ENCODE peak calls at places on chromosomes 2 and 18, in six cellular contexts. One of them, this sample, is unnamed.

GRCh38 chr2:160445673-160446072 is 47.9 kb downstream of the RBMS1 start:
- DNase-seq in glutamatergic neuron: no peak
- DNase-seq in WTC11: no peak
- DNase-seq in cardiac muscle cell: no peak
- DNase-seq in HCT116: no peak
- DNase-seq in A549: no peak
- DNase-seq in this sample: no peak

GRCh38 chr2:176445831-176446433 is 176.7 kb downstream of the MTX2 start:
- DNase-seq in cardiac muscle cell: no peak
- DNase-seq in glutamatergic neuron: no peak
- DNase-seq in HCT116: no peak
- DNase-seq in A549: no peak
- DNase-seq in WTC11: no peak
- DNase-seq in this sample: no peak

GRCh38 chr18:22250591-22250996 is 81.2 kb downstream of the GATA6 start:
- DNase-seq in A549: no peak
- DNase-seq in cardiac muscle cell: no peak
- DNase-seq in WTC11: no peak
- DNase-seq in HCT116: peak
- DNase-seq in glutamatergic neuron: no peak
- DNase-seq in this sample: peak

GRCh38 chr2:217593732-217594131 is 409.1 kb downstream of the TNS1 start:
- DNase-seq in glutamatergic neuron: no peak
- DNase-seq in A549: no peak
- DNase-seq in cardiac muscle cell: no peak
- DNase-seq in WTC11: no peak
- DNase-seq in HCT116: no peak
- DNase-seq in this sample: no peak

GRCh38 chr18:12271376-12272235 is 17.4 kb downstream of the CIDEA start:
- DNase-seq in cardiac muscle cell: peak
- DNase-seq in glutamatergic neuron: peak
- DNase-seq in WTC11: peak
- DNase-seq in A549: peak
- DNase-seq in HCT116: peak
- DNase-seq in this sample: peak

GRCh38 chr18:36546028-36546427 is 248.5 kb downstream of the FHOD3 start:
- DNase-seq in glutamatergic neuron: no peak
- DNase-seq in HCT116: no peak
- DNase-seq in WTC11: no peak
- DNase-seq in A549: no peak
- DNase-seq in cardiac muscle cell: no peak
- DNase-seq in this sample: no peak

GRCh38 chr18:24080861-24081260 is 58.0 kb upstream of the CABYR start:
- DNase-seq in cardiac muscle cell: no peak
- DNase-seq in WTC11: no peak
- DNase-seq in A549: no peak
- DNase-seq in HCT116: no peak
- DNase-seq in glutamatergic neuron: no peak
- DNase-seq in this sample: no peak

GRCh38 chr2:54422072-54422581 is 34.0 kb upstream of the SPTBN1 start:
- DNase-seq in glutamatergic neuron: no peak
- DNase-seq in WTC11: no peak
- DNase-seq in A549: no peak
- DNase-seq in cardiac muscle cell: no peak
- DNase-seq in HCT116: no peak
- DNase-seq in this sample: no peak

GRCh38 chr2:15334650-15335326 is 226.3 kb downstream of the NBAS start:
- DNase-seq in WTC11: no peak
- DNase-seq in glutamatergic neuron: no peak
- DNase-seq in HCT116: no peak
- DNase-seq in A549: no peak
- DNase-seq in cardiac muscle cell: no peak
- DNase-seq in this sample: peak

GRCh38 chr2:230946429-230947234 is 21.6 kb upstream of the GPR55 start:
- DNase-seq in A549: no peak
- DNase-seq in HCT116: no peak
- DNase-seq in glutamatergic neuron: no peak
- DNase-seq in cardiac muscle cell: no peak
- DNase-seq in WTC11: no peak
- DNase-seq in this sample: no peak

GRCh38 chr2:74947703-74948102 is 10.7 kb upstream of the POLE4 start:
- DNase-seq in A549: no peak
- DNase-seq in glutamatergic neuron: no peak
- DNase-seq in WTC11: peak
- DNase-seq in HCT116: no peak
- DNase-seq in cardiac muscle cell: no peak
- DNase-seq in this sample: no peak

GRCh38 chr18:28767201-28767600 is 590.3 kb upstream of the CDH2 start:
- DNase-seq in cardiac muscle cell: no peak
- DNase-seq in WTC11: no peak
- DNase-seq in glutamatergic neuron: no peak
- DNase-seq in HCT116: no peak
- DNase-seq in A549: no peak
- DNase-seq in this sample: no peak

GRCh38 chr2:18903750-18904149 is 314.4 kb upstream of the NT5C1B start:
- DNase-seq in WTC11: no peak
- DNase-seq in glutamatergic neuron: no peak
- DNase-seq in HCT116: no peak
- DNase-seq in A549: no peak
- DNase-seq in cardiac muscle cell: no peak
- DNase-seq in this sample: no peak

GRCh38 chr2:234422242-234422641 is 74.6 kb downstream of the ARL4C start:
- DNase-seq in cardiac muscle cell: no peak
- DNase-seq in A549: peak
- DNase-seq in HCT116: peak
- DNase-seq in WTC11: no peak
- DNase-seq in glutamatergic neuron: no peak
- DNase-seq in this sample: peak

GRCh38 chr18:40911582-40912254 is 1043.3 kb upstream of the PIK3C3 start:
- DNase-seq in cardiac muscle cell: no peak
- DNase-seq in WTC11: no peak
- DNase-seq in glutamatergic neuron: no peak
- DNase-seq in A549: no peak
- DNase-seq in HCT116: no peak
- DNase-seq in this sample: peak

GRCh38 chr2:232476045-232476444 is 11.6 kb downstream of the ECEL1 start:
- DNase-seq in WTC11: no peak
- DNase-seq in HCT116: no peak
- DNase-seq in A549: no peak
- DNase-seq in glutamatergic neuron: no peak
- DNase-seq in cardiac muscle cell: no peak
- DNase-seq in this sample: no peak

GRCh38 chr18:13915973-13916372 is 637 bp upstream of the MC2R start:
- DNase-seq in cardiac muscle cell: peak
- DNase-seq in WTC11: no peak
- DNase-seq in glutamatergic neuron: no peak
- DNase-seq in HCT116: no peak
- DNase-seq in A549: no peak
- DNase-seq in this sample: peak

GRCh38 chr2:65666156-65666725 is 233.8 kb upstream of the SPRED2 start:
- DNase-seq in A549: no peak
- DNase-seq in glutamatergic neuron: no peak
- DNase-seq in WTC11: no peak
- DNase-seq in HCT116: no peak
- DNase-seq in cardiac muscle cell: no peak
- DNase-seq in this sample: peak

GRCh38 chr2:71661782-71662181 is 208.4 kb downstream of the DYSF start:
- DNase-seq in HCT116: no peak
- DNase-seq in WTC11: no peak
- DNase-seq in A549: no peak
- DNase-seq in glutamatergic neuron: no peak
- DNase-seq in cardiac muscle cell: no peak
- DNase-seq in this sample: no peak

GRCh38 chr2:42101641-42102605 is 54.1 kb downstream of the PKDCC start:
- DNase-seq in glutamatergic neuron: peak
- DNase-seq in WTC11: peak
- DNase-seq in A549: no peak
- DNase-seq in HCT116: no peak
- DNase-seq in cardiac muscle cell: no peak
- DNase-seq in this sample: no peak

GRCh38 chr2:43218221-43218549 is 8.2 kb downstream of the ZFP36L2 start:
- DNase-seq in HCT116: no peak
- DNase-seq in WTC11: no peak
- DNase-seq in cardiac muscle cell: no peak
- DNase-seq in A549: no peak
- DNase-seq in glutamatergic neuron: no peak
- DNase-seq in this sample: no peak
- TF ChIP-seq CTCF in HCT116: no peak
- TF ChIP-seq CTCF in WTC11: no peak
- TF ChIP-seq CTCF in cardiac muscle cell: no peak
- TF ChIP-seq CTCF in A549: no peak
- TF ChIP-seq CTCF in glutamatergic neuron: no peak
- TF ChIP-seq CTCF in this sample: no peak

DNA sequence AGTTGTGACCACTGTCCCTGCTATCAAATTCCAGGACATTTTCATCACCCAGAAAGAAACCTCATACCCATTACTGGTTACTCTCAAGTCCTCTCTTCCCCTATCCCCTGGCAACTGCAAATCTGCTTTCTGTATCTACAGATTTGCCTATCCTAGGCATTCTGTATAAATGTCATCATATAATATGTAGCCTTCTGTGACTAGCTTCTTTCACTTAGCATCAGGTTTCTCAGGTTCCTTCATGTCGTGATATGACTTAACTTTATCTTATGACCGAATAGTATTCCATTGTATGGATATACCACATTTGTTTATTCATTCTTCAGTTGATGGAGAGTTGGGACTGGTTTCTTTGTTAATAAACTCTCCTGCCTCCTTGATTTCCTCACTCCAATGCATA is 60.5 kb downstream of the PMAIP1 start:
- DNase-seq in glutamatergic neuron: no peak
- DNase-seq in HCT116: no peak
- DNase-seq in A549: no peak
- DNase-seq in WTC11: no peak
- DNase-seq in cardiac muscle cell: no peak
- DNase-seq in this sample: no peak
- TF ChIP-seq CTCF in glutamatergic neuron: no peak
- TF ChIP-seq CTCF in HCT116: no peak
- TF ChIP-seq CTCF in A549: no peak
- TF ChIP-seq CTCF in WTC11: no peak
- TF ChIP-seq CTCF in cardiac muscle cell: no peak
- TF ChIP-seq CTCF in this sample: no peak

DNA sequence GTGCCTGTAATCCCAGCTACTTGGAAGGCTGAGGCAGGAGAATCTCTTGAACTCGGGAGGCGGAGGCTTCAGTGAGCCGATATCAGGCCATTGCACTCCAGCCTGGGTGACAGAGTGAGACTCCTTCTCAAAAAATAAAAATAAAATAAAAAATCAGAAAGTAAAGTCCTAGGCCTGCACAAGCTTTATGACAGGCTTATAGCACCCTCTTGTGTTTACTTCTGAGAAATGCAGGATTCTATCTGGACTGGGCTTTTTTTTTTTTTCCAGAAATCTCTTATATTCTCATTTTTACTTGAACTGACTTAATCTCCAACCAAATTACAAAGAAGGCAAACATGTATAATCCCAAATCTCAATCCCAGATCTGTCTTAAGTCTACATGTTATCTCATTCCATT is 26.1 kb upstream of the REG3G start:
- DNase-seq in glutamatergic neuron: no peak
- DNase-seq in cardiac muscle cell: peak
- DNase-seq in HCT116: no peak
- DNase-seq in A549: no peak
- DNase-seq in WTC11: no peak
- DNase-seq in this sample: peak
- TF ChIP-seq CTCF in glutamatergic neuron: peak
- TF ChIP-seq CTCF in cardiac muscle cell: peak
- TF ChIP-seq CTCF in HCT116: no peak
- TF ChIP-seq CTCF in A549: peak
- TF ChIP-seq CTCF in WTC11: no peak
- TF ChIP-seq CTCF in this sample: no peak

GRCh38 chr2:133959066-133959465 is 294.8 kb upstream of the MGAT5 start:
- DNase-seq in cardiac muscle cell: no peak
- DNase-seq in HCT116: no peak
- DNase-seq in A549: no peak
- DNase-seq in glutamatergic neuron: no peak
- DNase-seq in WTC11: no peak
- DNase-seq in this sample: no peak
- TF ChIP-seq CTCF in cardiac muscle cell: no peak
- TF ChIP-seq CTCF in HCT116: no peak
- TF ChIP-seq CTCF in A549: no peak
- TF ChIP-seq CTCF in glutamatergic neuron: no peak
- TF ChIP-seq CTCF in WTC11: no peak
- TF ChIP-seq CTCF in this sample: no peak

GRCh38 chr2:220033546-220033945 is 406.1 kb downstream of the SLC4A3 start:
- DNase-seq in WTC11: no peak
- DNase-seq in HCT116: no peak
- DNase-seq in cardiac muscle cell: no peak
- DNase-seq in A549: no peak
- DNase-seq in glutamatergic neuron: no peak
- DNase-seq in this sample: no peak
- TF ChIP-seq CTCF in WTC11: no peak
- TF ChIP-seq CTCF in HCT116: no peak
- TF ChIP-seq CTCF in cardiac muscle cell: no peak
- TF ChIP-seq CTCF in A549: no peak
- TF ChIP-seq CTCF in glutamatergic neuron: no peak
- TF ChIP-seq CTCF in this sample: no peak

This sample was measured in MCF 10A.